ENCODE peak calls at places on chromosomes 6 and 20, in eight cellular contexts. I is fibroblast of the conjunctiva; A is activated T-cell treated with anti-CD3 and anti-CD28 coated beads for 24 hours; O is NCI-H187 treated with DMSO at 0.1 percent for 48 hours; L is AML-193; N is CD8-positive, alpha-beta memory T cell; Y is aorta; U is NCI-H510A treated with DMSO at 0.1 percent for 48 hours. F is an unnamed sample.

GRCh38 chr6:139175389-139175788 is 40.5 kb downstream of the HECA start:
- DNase-seq in I (no peak), A (no peak), O (no peak), L (no peak), N (no peak), Y (no peak), U (no peak), F (no peak)

GRCh38 chr6:15981956-15982355 is 146.9 kb upstream of the MYLIP start:
- DNase-seq in I (no peak), A (no peak), O (no peak), L (no peak), N (no peak), Y (no peak), U (no peak), F (no peak)

GRCh38 chr6:69719602-69720193 is 77.1 kb downstream of the LMBRD1 start:
- DNase-seq in I (peak; percentile 14), A (no peak), O (no peak), L (peak; percentile 53), N (no peak), Y (no peak), U (peak; percentile 0), F (peak; percentile 8)

GRCh38 chr6:26351544-26351953 is 13.4 kb upstream of the BTN3A2 start:
- DNase-seq in I (peak; percentile 82), A (no peak), O (no peak), L (peak; percentile 43), N (no peak), Y (no peak), U (no peak), F (no peak)

GRCh38 chr6:103455275-103455674 is 1404.4 kb downstream of the HACE1 start:
- DNase-seq in I (no peak), A (no peak), O (no peak), L (no peak), N (no peak), Y (no peak), U (no peak), F (no peak)

GRCh38 chr6:26550250-26550993 is 12.3 kb downstream of the HMGN4 start:
- DNase-seq in I (no peak), A (peak; percentile 48), O (peak; percentile 24), L (peak; percentile 10), N (peak; percentile 28), Y (peak; percentile 76), U (peak; percentile 94), F (no peak)

GRCh38 chr6:110625883-110626282 is 149.5 kb upstream of the SLC22A16 start:
- DNase-seq in I (no peak), A (no peak), O (no peak), L (no peak), N (no peak), Y (no peak), U (no peak), F (no peak)

GRCh38 chr6:73579851-73580246 is 59.0 kb upstream of the EEF1A1 start:
- DNase-seq in I (peak; percentile 95), A (no peak), O (no peak), L (peak; percentile 37), N (no peak), Y (no peak), U (no peak), F (no peak)

GRCh38 chr6:140988780-140989179 is 1143.9 kb upstream of the GJE1 start:
- DNase-seq in I (no peak), A (no peak), O (no peak), L (no peak), N (no peak), Y (no peak), U (peak; percentile 25), F (no peak)

GRCh38 chr20:48025661-48026060 is 240.4 kb upstream of the SULF2 start:
- DNase-seq in I (no peak), A (no peak), O (no peak), L (no peak), N (no peak), Y (no peak), U (no peak), F (no peak)

GRCh38 chr20:61558726-61559125 is 306.7 kb downstream of the CDH4 start:
- DNase-seq in I (no peak), A (no peak), O (peak; percentile 56), L (no peak), N (no peak), Y (no peak), U (no peak), F (no peak)

GRCh38 chr6:114354482-114354881 is 11.7 kb upstream of the HS3ST5 start:
- DNase-seq in I (no peak), A (no peak), O (no peak), L (no peak), N (no peak), Y (no peak), U (no peak), F (no peak)

GRCh38 chr20:41969656-41970055 is 351.5 kb upstream of the CHD6 start:
- DNase-seq in I (no peak), A (no peak), O (no peak), L (no peak), N (no peak), Y (no peak), U (no peak), F (no peak)

GRCh38 chr6:53309059-53309896 is 39.5 kb downstream of the ELOVL5 start:
- DNase-seq in I (peak; percentile 59), A (no peak), O (no peak), L (no peak), N (peak; percentile 31), Y (no peak), U (peak; percentile 93), F (no peak)

GRCh38 chr6:36130672-36131516 is 581 bp downstream of the MAPK13 start:
- DNase-seq in I (no peak), A (peak; percentile 50), O (no peak), L (no peak), N (peak; percentile 66), Y (no peak), U (peak; percentile 96), F (no peak)

GRCh38 chr20:44745560-44746366 is at the start of gene KCNK15:
- DNase-seq in I (no peak), A (peak; percentile 32), O (no peak), L (no peak), N (no peak), Y (peak; percentile 82), U (no peak), F (no peak)

GRCh38 chr20:34709836-34710567 is 5.9 kb downstream of the TP53INP2 start:
- DNase-seq in I (peak; percentile 18), A (peak; percentile 49), O (peak; percentile 26), L (peak; percentile 65), N (no peak), Y (peak; percentile 55), U (peak; percentile 60), F (no peak)

GRCh38 chr6:16380220-16380809 is 141.9 kb downstream of the GMPR start:
- DNase-seq in I (no peak), A (no peak), O (peak; percentile 6), L (no peak), N (no peak), Y (no peak), U (no peak), F (no peak)

GRCh38 chr6:137416376-137417109 is 77.7 kb downstream of the OLIG3 start:
- DNase-seq in I (peak; percentile 30), A (no peak), O (no peak), L (no peak), N (no peak), Y (no peak), U (no peak), F (no peak)

GRCh38 chr6:112437053-112437452 is 89.9 kb downstream of the RFPL4B start:
- DNase-seq in I (no peak), A (no peak), O (no peak), L (no peak), N (no peak), Y (no peak), U (no peak), F (no peak)

GRCh38 chr20:45343445-45343866 is 4.8 kb downstream of the SDC4 start:
- DNase-seq in I (no peak), A (no peak), O (no peak), L (no peak), N (no peak), Y (no peak), U (peak; percentile 75), F (no peak)

F was measured in GM12864.